ENCODE peak calls at places on chromosomes 12 and 14, in nine cellular contexts. Y, P, C, D, N, W, A, Q and H are unnamed samples.

GRCh38 chr12:78183854-78184253 is 353.2 kb downstream of the NAV3 start:
- DNase-seq in Y (no peak), P (peak; percentile 37), C (no peak), D (no peak), N (no peak), W (no peak), A (no peak), Q (no peak), H (no peak)

GRCh38 chr12:65464930-65465329 is 186.4 kb downstream of the MSRB3 start:
- DNase-seq in Y (no peak), P (peak; percentile 96), C (peak; percentile 46), D (no peak), N (no peak), W (peak; percentile 90), A (no peak), Q (no peak), H (peak; percentile 25)

GRCh38 chr14:104444159-104445030 is 135.2 kb upstream of the C14orf180 start:
- DNase-seq in Y (no peak), P (no peak), C (no peak), D (no peak), N (peak; percentile 16), W (no peak), A (no peak), Q (no peak), H (no peak)

GRCh38 chr12:51395283-51396230 is 4.4 kb upstream of the GALNT6 start:
- DNase-seq in Y (no peak), P (no peak), C (no peak), D (peak; percentile 67), N (no peak), W (no peak), A (no peak), Q (no peak), H (no peak)

GRCh38 chr12:46825526-46826414 is at the start of gene SLC38A4:
- DNase-seq in Y (no peak), P (peak; percentile 32), C (no peak), D (no peak), N (no peak), W (no peak), A (peak; percentile 80), Q (peak; percentile 85), H (no peak)

GRCh38 chr14:96445844-96446710 is 54.1 kb downstream of the AK7 start:
- DNase-seq in Y (no peak), P (no peak), C (no peak), D (no peak), N (no peak), W (no peak), A (no peak), Q (no peak), H (no peak)

GRCh38 chr12:54983536-54984102 is 943 bp downstream of the TESPA1 start:
- DNase-seq in Y (no peak), P (no peak), C (no peak), D (no peak), N (no peak), W (no peak), A (no peak), Q (no peak), H (no peak)

GRCh38 chr12:46604684-46605083 is 221.1 kb downstream of the SLC38A4 start:
- DNase-seq in Y (no peak), P (no peak), C (no peak), D (no peak), N (no peak), W (no peak), A (no peak), Q (no peak), H (no peak)

GRCh38 chr12:84136862-84137367 is 775.7 kb downstream of the SLC6A15 start:
- DNase-seq in Y (no peak), P (peak; percentile 73), C (peak; percentile 91), D (no peak), N (no peak), W (no peak), A (no peak), Q (no peak), H (peak; percentile 45)

GRCh38 chr14:33774866-33775519 is 175.9 kb downstream of the EGLN3 start:
- DNase-seq in Y (no peak), P (no peak), C (peak; percentile 49), D (no peak), N (no peak), W (no peak), A (no peak), Q (no peak), H (no peak)

GRCh38 chr12:115659422-115659821 is 618.1 kb downstream of the MED13L start:
- DNase-seq in Y (no peak), P (no peak), C (no peak), D (no peak), N (no peak), W (no peak), A (no peak), Q (no peak), H (no peak)

GRCh38 chr12:98172304-98172703 is 343.1 kb upstream of the TMPO start:
- DNase-seq in Y (no peak), P (no peak), C (no peak), D (no peak), N (no peak), W (no peak), A (no peak), Q (no peak), H (no peak)

GRCh38 chr12:124507188-124508109 is 60.0 kb downstream of the NCOR2 start:
- DNase-seq in Y (peak; percentile 84), P (peak; percentile 69), C (no peak), D (no peak), N (no peak), W (no peak), A (no peak), Q (peak; percentile 33), H (no peak)

GRCh38 chr12:70540996-70541395 is 96.2 kb downstream of the PTPRB start:
- DNase-seq in Y (no peak), P (no peak), C (no peak), D (no peak), N (no peak), W (no peak), A (no peak), Q (no peak), H (no peak)

GRCh38 chr12:60421741-60422140 is 825.9 kb downstream of the SLC16A7 start:
- DNase-seq in Y (no peak), P (peak; percentile 75), C (peak; percentile 17), D (no peak), N (no peak), W (no peak), A (no peak), Q (no peak), H (no peak)

GRCh38 chr14:33943081-33943480 is 7.8 kb downstream of the EGLN3 start:
- DNase-seq in Y (no peak), P (no peak), C (no peak), D (no peak), N (no peak), W (no peak), A (no peak), Q (no peak), H (peak; percentile 26)

GRCh38 chr14:23728791-23729190 is 92.6 kb downstream of the DHRS2 start:
- DNase-seq in Y (no peak), P (no peak), C (no peak), D (no peak), N (no peak), W (no peak), A (no peak), Q (no peak), H (no peak)

GRCh38 chr14:22544881-22545420 is 44.1 kb downstream of the DAD1 start:
- DNase-seq in Y (no peak), P (no peak), C (no peak), D (no peak), N (no peak), W (no peak), A (no peak), Q (no peak), H (no peak)

GRCh38 chr14:74979442-74980397 is 23.0 kb upstream of the EIF2B2 start:
- DNase-seq in Y (no peak), P (peak; percentile 36), C (peak; percentile 37), D (no peak), N (no peak), W (no peak), A (peak; percentile 71), Q (peak; percentile 70), H (peak; percentile 77)
- TF ChIP-seq CTCF in Y (no peak), P (no peak), C (no peak), D (no peak), N (no peak), W (peak; percentile 12), A (no peak), Q (no peak), H (no peak)

DNA sequence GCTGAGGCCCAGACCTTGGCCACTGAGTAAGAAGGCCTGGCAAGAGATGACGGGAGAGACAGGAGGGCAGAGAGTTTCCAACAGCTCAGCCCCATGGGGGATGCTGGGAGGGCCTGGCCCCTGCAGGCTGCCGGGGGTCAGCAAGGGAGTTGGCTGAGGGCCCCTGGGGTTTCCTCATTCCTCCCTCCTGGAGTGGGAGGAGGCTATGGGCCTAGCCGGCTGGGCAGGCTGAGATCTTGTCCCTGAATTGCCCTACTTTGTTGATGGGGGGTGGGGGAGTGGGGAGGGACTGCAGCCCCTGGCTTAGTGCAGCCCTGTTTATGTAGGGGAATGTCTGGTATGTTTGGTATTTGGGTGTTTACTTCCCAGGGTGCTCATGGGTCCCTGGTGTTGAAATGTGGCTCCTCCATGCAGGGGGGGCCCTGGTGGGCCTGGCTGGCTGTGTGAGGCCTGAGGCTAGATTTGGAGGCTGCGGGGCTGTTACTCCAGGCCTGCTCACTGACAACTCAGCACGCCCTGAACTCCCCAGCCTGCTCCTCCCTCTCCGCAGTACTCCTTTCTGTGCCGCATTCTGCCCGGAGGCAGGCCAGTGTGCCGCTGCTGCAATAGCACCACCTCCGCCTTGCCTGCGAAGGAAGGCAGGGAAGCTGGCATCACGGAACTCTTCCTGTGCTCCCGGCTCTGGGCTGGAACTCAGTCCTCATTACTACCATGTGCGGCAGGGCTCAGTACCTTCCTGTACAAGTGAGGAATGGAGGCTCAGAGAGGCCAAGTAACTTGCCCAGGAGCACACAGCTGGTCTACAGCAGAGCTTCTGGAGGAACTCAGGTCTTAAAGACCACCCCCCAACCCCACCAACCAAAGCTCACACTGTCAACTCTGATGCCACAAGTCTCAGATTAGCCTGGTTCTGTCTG is 25.3 kb downstream of the JDP2 start:
- DNase-seq in Y (peak; percentile 54), P (peak; percentile 89), C (peak; percentile 5), D (no peak), N (peak; percentile 63), W (peak; percentile 82), A (peak; percentile 97), Q (peak; percentile 90), H (peak; percentile 91)
- TF ChIP-seq CTCF in Y (no peak), P (no peak), C (no peak), D (no peak), N (no peak), W (no peak), A (no peak), Q (no peak), H (no peak)

GRCh38 chr14:79117561-79117960 is 947.4 kb downstream of the NRXN3 start:
- DNase-seq in Y (no peak), P (no peak), C (no peak), D (no peak), N (no peak), W (no peak), A (no peak), Q (no peak), H (no peak)

GRCh38 chr14:79111963-79112362 is 941.8 kb downstream of the NRXN3 start:
- DNase-seq in Y (no peak), P (peak; percentile 71), C (no peak), D (no peak), N (no peak), W (peak; percentile 2), A (no peak), Q (no peak), H (no peak)
- TF ChIP-seq CTCF in Y (no peak), P (no peak), C (no peak), D (no peak), N (no peak), W (no peak), A (no peak), Q (no peak), H (no peak)

GRCh38 chr12:110245278-110245868 is 35.7 kb upstream of the ATP2A2 start:
- DNase-seq in Y (no peak), P (no peak), C (peak; percentile 69), D (peak; percentile 33), N (no peak), W (no peak), A (peak; percentile 73), Q (peak; percentile 55), H (peak; percentile 54)
- TF ChIP-seq CTCF in Y (no peak), P (peak; percentile 26), C (peak; percentile 87), D (peak; percentile 87), N (peak; percentile 3), W (peak; percentile 15), A (peak; percentile 62), Q (peak; percentile 43), H (peak; percentile 28)